ENCODE peak calls at places on chromosomes 12 and 14, in four cellular contexts. J is stomach, K is body of pancreas, F is foreskin fibroblast. B is an unnamed sample.

GRCh38 chr12:115426732-115427131 is 742.8 kb upstream of the TBX3 start:
- DNase-seq in J (no peak), K (no peak), F (no peak), B (no peak)

GRCh38 chr14:29773990-29774389 is 153.7 kb downstream of the PRKD1 start:
- DNase-seq in J (no peak), K (no peak), F (no peak), B (no peak)

GRCh38 chr14:52049721-52050588 is 18.9 kb downstream of the NID2 start:
- DNase-seq in J (no peak), K (no peak), F (no peak), B (no peak)

GRCh38 chr14:92460916-92461579 is 52.5 kb upstream of the RIN3 start:
- DNase-seq in J (peak), K (no peak), F (peak), B (no peak)

GRCh38 chr12:52648012-52648550 is 3.9 kb downstream of the KRT2 start:
- DNase-seq in J (no peak), K (no peak), F (no peak), B (no peak)

GRCh38 chr14:103545219-103545914 is 16.4 kb downstream of the TRMT61A start:
- DNase-seq in J (no peak), K (no peak), F (no peak), B (no peak)

GRCh38 chr12:84727964-84728363 is 184.6 kb downstream of the SLC6A15 start:
- DNase-seq in J (no peak), K (no peak), F (no peak), B (peak)

GRCh38 chr12:98587084-98587483 is 6.4 kb upstream of the SLC25A3 start:
- DNase-seq in J (no peak), K (no peak), F (no peak), B (no peak)

GRCh38 chr14:61254803-61255526 is 26.2 kb downstream of the TMEM30B start:
- DNase-seq in J (no peak), K (no peak), F (no peak), B (no peak)

GRCh38 chr14:63186453-63186852 is 17.8 kb upstream of the RHOJ start:
- DNase-seq in J (no peak), K (no peak), F (no peak), B (no peak)

GRCh38 chr14:31439554-31439953 is 17.8 kb downstream of the DTD2 start:
- DNase-seq in J (no peak), K (no peak), F (no peak), B (no peak)

GRCh38 chr12:40738856-40739255 is 46.6 kb downstream of the CNTN1 start:
- DNase-seq in J (no peak), K (no peak), F (no peak), B (peak)

GRCh38 chr14:104891664-104892500 is 26.8 kb downstream of the CEP170B start:
- DNase-seq in J (no peak), K (peak), F (no peak), B (no peak)

GRCh38 chr14:75824328-75824727 is 157.5 kb downstream of the TGFB3 start:
- DNase-seq in J (no peak), K (no peak), F (no peak), B (no peak)

GRCh38 chr14:90580381-90581335 is 183.8 kb downstream of the CALM1 start:
- DNase-seq in J (no peak), K (no peak), F (no peak), B (no peak)

GRCh38 chr12:4857472-4858291 is 52.0 kb upstream of the KCNA1 start:
- DNase-seq in J (peak), K (peak), F (peak), B (no peak)

GRCh38 chr14:101934751-101935150 is 29.6 kb upstream of the DYNC1H1 start:
- DNase-seq in J (no peak), K (no peak), F (no peak), B (no peak)

GRCh38 chr12:52415870-52416750 is 10.0 kb upstream of the KRT82 start:
- DNase-seq in J (no peak), K (peak), F (peak), B (peak)

GRCh38 chr12:3530548-3530947 is 39.5 kb downstream of the PRMT8 start:
- DNase-seq in J (no peak), K (no peak), F (no peak), B (no peak)

GRCh38 chr14:65999865-66000264 is 486.3 kb upstream of the CCDC196 start:
- DNase-seq in J (no peak), K (no peak), F (no peak), B (no peak)

GRCh38 chr14:34713681-34714319 is 593 bp downstream of the CFL2 start:
- DNase-seq in J (peak), K (peak), F (peak), B (no peak)

GRCh38 chr14:38755036-38755435 is 348.0 kb downstream of the SEC23A start:
- DNase-seq in J (no peak), K (no peak), F (no peak), B (peak)

GRCh38 chr14:92619671-92620437 is 106.3 kb downstream of the RIN3 start:
- DNase-seq in J (no peak), K (no peak), F (no peak), B (no peak)

GRCh38 chr12:93453633-93454032 is 11.9 kb upstream of the UBE2N start:
- DNase-seq in J (no peak), K (no peak), F (no peak), B (no peak)

GRCh38 chr12:13229504-13229903 is 33.0 kb downstream of the EMP1 start:
- DNase-seq in J (no peak), K (no peak), F (no peak), B (no peak)

GRCh38 chr14:54653764-54654469 is 87.0 kb downstream of the SAMD4A start:
- DNase-seq in J (no peak), K (peak), F (peak), B (peak)

GRCh38 chr12:6374028-6374780 is 1.2 kb downstream of the SCNN1A start:
- DNase-seq in J (no peak), K (no peak), F (no peak), B (no peak)

GRCh38 chr12:111635524-111635923 is 36.4 kb upstream of the ATXN2 start:
- DNase-seq in J (no peak), K (no peak), F (no peak), B (no peak)

GRCh38 chr12:118237908-118238307 is 102.0 kb downstream of the PEBP1 start:
- DNase-seq in J (no peak), K (no peak), F (peak), B (no peak)

GRCh38 chr12:1777798-1778197 is 42.6 kb upstream of the LRTM2 start:
- DNase-seq in J (no peak), K (no peak), F (peak), B (no peak)

GRCh38 chr12:6735448-6736191 is 11.8 kb downstream of the COPS7A start:
- DNase-seq in J (peak), K (peak), F (peak), B (no peak)

GRCh38 chr12:63980211-63980610 is 135.7 kb downstream of the SRGAP1 start:
- DNase-seq in J (no peak), K (no peak), F (no peak), B (no peak)

GRCh38 chr12:104177663-104178501 is 37.7 kb upstream of the TXNRD1 start:
- DNase-seq in J (peak), K (peak), F (peak), B (peak)

DNA sequence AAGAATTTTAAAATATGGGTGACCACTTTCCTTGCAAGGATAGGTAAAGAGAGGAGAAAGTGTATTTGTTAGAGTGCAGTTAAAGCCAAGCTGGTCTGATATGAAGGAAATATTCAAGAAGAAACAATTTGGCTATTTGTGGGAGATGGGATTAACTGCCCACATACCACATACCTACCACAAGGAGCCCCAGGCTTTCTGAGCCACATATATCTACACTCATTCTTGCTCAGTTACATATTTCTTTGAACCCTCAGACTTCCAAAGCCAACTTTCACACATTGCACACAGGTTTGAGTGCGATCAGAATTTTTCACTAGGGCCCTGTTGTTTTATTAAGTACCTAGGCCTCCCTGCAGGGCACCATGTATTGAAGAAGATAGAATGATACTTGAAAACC is 330.2 kb downstream of the ZFP36L1 start:
- DNase-seq in J (no peak), K (no peak), F (no peak), B (no peak)
- TF ChIP-seq CTCF in J (no peak), K (no peak), F (peak), B (peak)

GRCh38 chr14:36652542-36653201 is 9.0 kb upstream of the PAX9 start:
- DNase-seq in J (no peak), K (no peak), F (no peak), B (no peak)

GRCh38 chr14:36647827-36648753 is 13.6 kb upstream of the PAX9 start:
- DNase-seq in J (no peak), K (peak), F (no peak), B (peak)

GRCh38 chr14:36649872-36650650 is 11.6 kb upstream of the PAX9 start:
- DNase-seq in J (no peak), K (no peak), F (no peak), B (no peak)

GRCh38 chr14:36647417-36647826 is 14.2 kb upstream of the PAX9 start:
- DNase-seq in J (no peak), K (no peak), F (no peak), B (no peak)

DNA sequence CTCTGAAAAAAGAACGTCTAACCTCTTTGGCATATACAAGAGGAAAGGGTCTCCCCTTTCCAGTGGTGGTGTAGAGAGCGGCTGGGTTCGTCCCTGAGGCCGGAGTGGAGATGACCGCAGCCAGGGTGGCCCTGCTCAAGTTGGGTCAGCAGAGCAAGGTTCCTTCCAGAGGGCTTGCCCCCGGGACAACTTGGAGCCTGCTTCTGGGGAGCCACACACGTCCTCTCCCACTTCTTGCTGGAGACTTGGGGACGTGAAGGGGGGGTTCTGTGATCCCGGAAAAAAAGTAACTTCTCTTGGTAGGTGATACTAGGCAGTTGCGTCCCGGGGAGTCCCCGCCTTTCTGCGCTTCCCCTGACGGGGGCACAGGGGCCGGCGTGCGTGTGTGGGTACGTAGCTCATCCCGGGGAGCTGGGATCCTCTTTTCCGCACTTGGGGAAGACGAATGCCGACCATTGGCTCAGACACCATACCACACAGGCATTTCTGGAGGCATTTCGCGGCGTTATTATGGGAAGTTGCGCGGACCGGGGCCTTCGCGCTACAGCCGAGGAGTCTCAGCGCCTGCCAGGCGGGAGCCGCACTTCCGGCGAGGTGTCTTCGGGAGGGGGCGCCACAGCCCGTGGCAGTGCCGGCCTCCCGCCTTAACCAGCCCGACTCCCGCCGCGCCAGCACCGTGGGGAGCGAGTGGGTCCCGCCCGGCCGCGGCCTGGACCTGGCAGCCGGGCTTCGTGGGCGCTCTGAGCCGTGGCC is 14.8 kb upstream of the PAX9 start:
- DNase-seq in J (no peak), K (peak), F (no peak), B (no peak)
- H3K4me3 ChIP-seq in J (peak), K (peak), F (no peak), B (peak)

GRCh38 chr12:90515199-90516175 is 439.5 kb downstream of the CCER1 start:
- DNase-seq in J (no peak), K (no peak), F (peak), B (no peak)
- TF ChIP-seq CTCF in J (no peak), K (no peak), F (no peak), B (no peak)

GRCh38 chr12:46558696-46559095 is 186.1 kb upstream of the SLC38A2 start:
- DNase-seq in J (no peak), K (no peak), F (no peak), B (no peak)

GRCh38 chr12:46556105-46556559 is 183.6 kb upstream of the SLC38A2 start:
- DNase-seq in J (no peak), K (no peak), F (peak), B (peak)

GRCh38 chr12:46556820-46557524 is 184.4 kb upstream of the SLC38A2 start:
- DNase-seq in J (no peak), K (no peak), F (peak), B (no peak)

GRCh38 chr12:46559311-46559710 is 186.7 kb upstream of the SLC38A2 start:
- DNase-seq in J (no peak), K (no peak), F (no peak), B (no peak)

DNA sequence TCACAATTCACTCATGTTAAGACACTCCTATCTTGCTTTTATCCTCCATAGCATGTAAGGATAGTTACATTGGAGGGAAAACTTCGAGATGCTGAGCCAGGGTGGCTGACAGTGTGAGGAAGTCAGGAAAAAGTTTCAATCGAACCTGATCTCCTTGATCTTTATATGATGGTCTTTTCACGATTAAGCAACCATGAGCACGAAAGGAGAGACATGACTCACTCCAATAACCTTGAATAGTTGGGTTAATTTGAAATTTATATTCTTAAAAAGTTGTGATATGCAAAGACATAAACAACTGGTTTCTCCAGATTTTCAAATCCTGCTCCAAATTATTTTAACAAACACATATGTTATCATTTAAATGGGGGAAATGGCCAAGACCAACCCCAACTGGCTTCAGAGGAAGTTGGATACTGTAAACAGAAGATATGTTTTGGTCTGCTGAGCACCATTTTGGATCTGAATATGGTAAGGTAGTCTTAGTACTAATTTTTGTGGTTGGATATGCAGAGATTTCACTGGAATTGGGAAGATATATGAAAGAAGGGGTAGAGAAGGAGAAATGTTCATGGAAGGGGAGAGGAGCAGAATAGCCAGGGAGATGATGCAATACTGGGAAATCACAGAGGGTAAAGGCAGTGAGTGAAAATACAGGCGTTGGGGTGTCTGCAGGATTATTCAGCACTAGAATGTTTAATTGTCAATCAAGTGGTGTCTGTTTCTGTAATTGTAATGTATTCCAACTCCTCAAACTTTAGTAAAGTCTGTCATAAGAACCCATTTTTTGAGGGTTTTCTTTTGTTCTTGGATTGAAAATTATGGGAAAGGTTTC is 185.2 kb upstream of the SLC38A2 start:
- DNase-seq in J (no peak), K (no peak), F (peak), B (no peak)
- H3K4me3 ChIP-seq in J (no peak), K (no peak), F (no peak), B (no peak)

B was measured in retinal pigment epithelial cell.